ENCODE peak calls at places on chromosomes 3 and 15, in five cellular contexts. C is mesendoderm, E is hypothalamus, V is posterior cingulate gyrus, L is substantia nigra. D is an unnamed sample.

GRCh38 chr15:77654975-77655374 is 22.3 kb upstream of the LINGO1 start:
- DNase-seq in C (peak; percentile 75), L (no peak), E (no peak), V (no peak), D (no peak)

GRCh38 chr3:156910022-156910421 is 83.9 kb downstream of the LEKR1 start:
- DNase-seq in C (no peak), V (no peak), E (no peak), L (no peak), D (no peak)

GRCh38 chr15:69225355-69226027 is 65.1 kb downstream of the GLCE start:
- DNase-seq in L (no peak), C (peak; percentile 37), E (no peak), V (no peak), D (no peak)

GRCh38 chr15:69612112-69612511 is 159.5 kb downstream of the RPLP1 start:
- DNase-seq in E (no peak), V (no peak), C (no peak), L (no peak), D (no peak)

GRCh38 chr3:117885046-117885445 is 1149.6 kb downstream of the IGSF11 start:
- DNase-seq in V (no peak), E (no peak), C (no peak), L (no peak), D (no peak)

GRCh38 chr15:29377141-29377540 is 107.5 kb upstream of the NSMCE3 start:
- DNase-seq in V (no peak), E (no peak), L (no peak), C (no peak), D (no peak)

GRCh38 chr3:48285132-48285531 is 44.2 kb downstream of the ZNF589 start:
- DNase-seq in E (no peak), C (no peak), V (no peak), L (no peak), D (no peak)

GRCh38 chr3:53202331-53203015 is 41.5 kb downstream of the PRKCD start:
- DNase-seq in C (no peak), V (no peak), E (no peak), L (no peak), D (no peak)

GRCh38 chr3:108124337-108125150 is 33.7 kb upstream of the CD47 start:
- DNase-seq in E (no peak), C (peak; percentile 60), V (no peak), L (no peak), D (peak; percentile 46)

D was measured in T follicular helper cell.